ENCODE peak calls at places on chromosomes 16 and 17, in eight cellular contexts. N is hepatic stellate cell; T is EL; Z is NT2/D1; K is GM04504; Y is stimulated activated CD8-positive, alpha-beta memory T cell treated with anti-CD3 and anti-CD28 coated beads, Interleukin-15, amount 100 ng/mL, for 24 hours; G is hippocampal formation; D is putamen. E is an unnamed sample.

GRCh38 chr16:29665294-29666077 is 2.4 kb downstream of the SPN start:
- DNase-seq in N (no peak), T (no peak), Z (no peak), K (no peak), Y (no peak), G (no peak), D (no peak), E (no peak)

GRCh38 chr16:14559809-14560227 is 70.2 kb downstream of the PARN start:
- DNase-seq in N (no peak), T (no peak), Z (no peak), K (no peak), Y (no peak), G (peak; percentile 19), D (no peak), E (peak; percentile 69)

GRCh38 chr16:67071476-67072048 is 38.2 kb upstream of the PHAF1 start:
- DNase-seq in N (no peak), T (no peak), Z (no peak), K (no peak), Y (no peak), G (no peak), D (peak; percentile 32), E (no peak)

GRCh38 chr17:1511290-1511689 is 5.1 kb downstream of the INPP5K start:
- DNase-seq in N (no peak), T (no peak), Z (no peak), K (no peak), Y (no peak), G (no peak), D (no peak), E (peak; percentile 57)

GRCh38 chr16:23496826-23497542 is 13.3 kb downstream of the GGA2 start:
- DNase-seq in N (no peak), T (peak; percentile 62), Z (no peak), K (no peak), Y (no peak), G (no peak), D (no peak), E (peak; percentile 36)

GRCh38 chr17:38693700-38694329 is 11.3 kb upstream of the MLLT6 start:
- DNase-seq in N (peak; percentile 46), T (peak; percentile 48), Z (no peak), K (peak; percentile 67), Y (no peak), G (peak; percentile 33), D (no peak), E (peak; percentile 88)

GRCh38 chr17:37481001-37481665 is 8.6 kb upstream of the DUSP14 start:
- DNase-seq in N (no peak), T (no peak), Z (no peak), K (no peak), Y (no peak), G (no peak), D (no peak), E (no peak)

GRCh38 chr17:71709271-71709670 is 411.5 kb upstream of the SOX9 start:
- DNase-seq in N (no peak), T (peak; percentile 9), Z (no peak), K (peak; percentile 50), Y (no peak), G (no peak), D (no peak), E (no peak)

GRCh38 chr17:41347872-41348760 is 2.5 kb downstream of the KRT33A start:
- DNase-seq in N (no peak), T (no peak), Z (no peak), K (no peak), Y (no peak), G (no peak), D (no peak), E (no peak)

GRCh38 chr16:70665113-70665694 is 18.8 kb downstream of the IL34 start:
- DNase-seq in N (no peak), T (no peak), Z (no peak), K (no peak), Y (no peak), G (no peak), D (no peak), E (peak; percentile 61)

GRCh38 chr17:65868881-65869280 is 307.4 kb upstream of the AXIN2 start:
- DNase-seq in N (no peak), T (no peak), Z (no peak), K (no peak), Y (no peak), G (no peak), D (no peak), E (no peak)

GRCh38 chr16:4800290-4801041 is 2.0 kb downstream of the ROGDI start:
- DNase-seq in N (no peak), T (no peak), Z (no peak), K (no peak), Y (no peak), G (peak; percentile 80), D (peak; percentile 90), E (no peak)

GRCh38 chr16:73172621-73173312 is 124.8 kb upstream of the ZFHX3 start:
- DNase-seq in N (peak; percentile 74), T (peak; percentile 89), Z (no peak), K (peak; percentile 87), Y (no peak), G (peak; percentile 8), D (peak; percentile 27), E (peak; percentile 66)

GRCh38 chr16:54946909-54947308 is 16.2 kb downstream of the IRX5 start:
- DNase-seq in N (no peak), T (no peak), Z (no peak), K (no peak), Y (no peak), G (no peak), D (no peak), E (no peak)

GRCh38 chr17:38877130-38877851 is 7.4 kb downstream of the LASP1 start:
- DNase-seq in N (no peak), T (no peak), Z (no peak), K (no peak), Y (no peak), G (no peak), D (no peak), E (no peak)

GRCh38 chr17:57211543-57211942 is 44.8 kb upstream of the MSI2 start:
- DNase-seq in N (no peak), T (peak; percentile 20), Z (no peak), K (no peak), Y (no peak), G (no peak), D (no peak), E (no peak)

GRCh38 chr16:85321856-85322271 is 209.6 kb upstream of the CIBAR2 start:
- DNase-seq in N (peak; percentile 74), T (peak; percentile 90), Z (no peak), K (peak; percentile 96), Y (no peak), G (peak; percentile 79), D (peak; percentile 85), E (peak; percentile 100)

GRCh38 chr17:43559161-43559816 is 13.1 kb upstream of the ETV4 start:
- DNase-seq in N (no peak), T (no peak), Z (no peak), K (no peak), Y (no peak), G (no peak), D (no peak), E (no peak)

GRCh38 chr17:75712480-75712879 is 8.8 kb upstream of the ITGB4 start:
- DNase-seq in N (no peak), T (no peak), Z (no peak), K (no peak), Y (no peak), G (no peak), D (no peak), E (no peak)

GRCh38 chr17:4540224-4541040 is 14.8 kb downstream of the MYBBP1A start:
- DNase-seq in N (no peak), T (no peak), Z (no peak), K (no peak), Y (no peak), G (no peak), D (no peak), E (no peak)

E was measured in tibial artery.